ENCODE peak calls at places on chromosome 6, in nine cellular contexts. L, B, G, C, M, V, P, J and S are unnamed samples.

GRCh38 chr6:3347826-3348225 is 89.1 kb downstream of the PSMG4 start:
- DNase-seq in L (no peak), B (no peak), G (no peak), C (no peak), M (no peak), V (no peak), P (no peak), J (no peak), S (no peak)

GRCh38 chr6:168294901-168295300 is 24.7 kb downstream of the DACT2 start:
- DNase-seq in L (no peak), B (no peak), G (no peak), C (no peak), M (no peak), V (no peak), P (no peak), J (no peak), S (no peak)

GRCh38 chr6:90460067-90460466 is 126.8 kb downstream of the MAP3K7 start:
- DNase-seq in L (no peak), B (no peak), G (no peak), C (no peak), M (no peak), V (no peak), P (no peak), J (no peak), S (no peak)

GRCh38 chr6:136230219-136230980 is 19.7 kb downstream of the MTFR2 start:
- DNase-seq in L (no peak), B (no peak), G (no peak), C (no peak), M (no peak), V (no peak), P (peak; percentile 27), J (no peak), S (no peak)

GRCh38 chr6:113122060-113122459 is 735.1 kb upstream of the MARCKS start:
- DNase-seq in L (no peak), B (peak; percentile 77), G (no peak), C (peak; percentile 93), M (no peak), V (no peak), P (peak; percentile 87), J (peak; percentile 75), S (no peak)

GRCh38 chr6:108592371-108593337 is 31.9 kb downstream of the FOXO3 start:
- DNase-seq in L (peak; percentile 31), B (peak; percentile 91), G (no peak), C (peak; percentile 66), M (no peak), V (peak; percentile 53), P (peak; percentile 87), J (no peak), S (no peak)

GRCh38 chr6:65259080-65259479 is 447.9 kb downstream of the EYS start:
- DNase-seq in L (no peak), B (no peak), G (no peak), C (peak; percentile 11), M (no peak), V (no peak), P (peak; percentile 27), J (peak; percentile 38), S (no peak)

GRCh38 chr6:44012078-44012493 is 115.2 kb downstream of the MRPL14 start:
- DNase-seq in L (no peak), B (no peak), G (peak; percentile 68), C (peak; percentile 93), M (no peak), V (no peak), P (peak; percentile 99), J (peak; percentile 38), S (no peak)

GRCh38 chr6:45310118-45310788 is 17.9 kb upstream of the RUNX2 start:
- DNase-seq in L (no peak), B (no peak), G (no peak), C (no peak), M (no peak), V (peak; percentile 50), P (no peak), J (no peak), S (no peak)

GRCh38 chr6:158595223-158595622 is 35.3 kb downstream of the TMEM181 start:
- DNase-seq in L (no peak), B (no peak), G (no peak), C (no peak), M (no peak), V (no peak), P (no peak), J (peak; percentile 5), S (no peak)

GRCh38 chr6:5084787-5085637 is at the start of gene PPP1R3G:
- DNase-seq in L (no peak), B (peak; percentile 11), G (peak; percentile 70), C (peak; percentile 75), M (peak; percentile 31), V (no peak), P (peak; percentile 65), J (no peak), S (peak; percentile 29)

GRCh38 chr6:162076816-162077215 is 650.8 kb downstream of the PRKN start:
- DNase-seq in L (no peak), B (no peak), G (no peak), C (no peak), M (no peak), V (no peak), P (no peak), J (no peak), S (no peak)

GRCh38 chr6:157093555-157093954 is 229.8 kb downstream of the TMEM242 start:
- DNase-seq in L (no peak), B (no peak), G (no peak), C (no peak), M (no peak), V (no peak), P (no peak), J (no peak), S (no peak)

GRCh38 chr6:157091243-157091642 is 232.1 kb downstream of the TMEM242 start:
- DNase-seq in L (no peak), B (no peak), G (no peak), C (no peak), M (no peak), V (no peak), P (no peak), J (no peak), S (no peak)

GRCh38 chr6:157092736-157093135 is 230.6 kb downstream of the TMEM242 start:
- DNase-seq in L (no peak), B (no peak), G (no peak), C (peak; percentile 52), M (no peak), V (no peak), P (no peak), J (no peak), S (no peak)

GRCh38 chr6:157090736-157091135 is 232.6 kb downstream of the TMEM242 start:
- DNase-seq in L (no peak), B (no peak), G (no peak), C (no peak), M (no peak), V (no peak), P (no peak), J (no peak), S (no peak)

GRCh38 chr6:157091832-157092231 is 231.5 kb downstream of the TMEM242 start:
- DNase-seq in L (no peak), B (no peak), G (no peak), C (no peak), M (no peak), V (no peak), P (no peak), J (no peak), S (no peak)
- H3K27ac ChIP-seq in L (no peak overlapping the region), B (no peak overlapping the region), G (no peak overlapping the region), C (no peak overlapping the region), M (no peak overlapping the region), V (no peak overlapping the region), P (no peak overlapping the region), J (no peak overlapping the region), S (no peak overlapping the region)

DNA sequence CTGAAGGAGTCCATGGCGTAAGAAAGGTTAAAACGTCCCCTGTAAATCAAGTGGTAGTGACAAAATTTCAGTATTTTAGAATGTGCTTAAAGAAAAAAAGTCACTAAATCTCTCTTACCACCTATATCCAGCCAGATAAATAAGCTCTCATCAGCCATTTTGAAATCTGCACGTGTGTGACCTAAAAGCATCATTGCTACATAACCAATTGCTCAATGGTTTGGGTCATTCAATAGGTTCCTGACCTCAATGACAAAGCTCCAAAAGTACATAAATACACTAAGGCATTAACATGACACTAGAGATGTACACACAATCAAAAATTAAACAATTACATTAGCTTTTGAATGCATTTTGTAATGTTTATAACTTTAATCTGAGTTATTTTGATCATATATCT is 272.4 kb downstream of the GMDS start:
- DNase-seq in L (no peak), B (no peak), G (no peak), C (no peak), M (no peak), V (no peak), P (no peak), J (no peak), S (no peak)
- H3K27ac ChIP-seq in L (no peak overlapping the region), B (no peak overlapping the region), G (no peak overlapping the region), C (no peak overlapping the region), M (no peak overlapping the region), V (no peak overlapping the region), P (no peak overlapping the region), J (no peak overlapping the region), S (no peak overlapping the region)

GRCh38 chr6:126696921-126697693 is 357.2 kb downstream of the CENPW start:
- DNase-seq in L (no peak), B (no peak), G (no peak), C (no peak), M (no peak), V (no peak), P (no peak), J (no peak), S (no peak)

GRCh38 chr6:126698732-126699240 is 358.9 kb downstream of the CENPW start:
- DNase-seq in L (no peak), B (no peak), G (no peak), C (no peak), M (no peak), V (no peak), P (no peak), J (no peak), S (no peak)

DNA sequence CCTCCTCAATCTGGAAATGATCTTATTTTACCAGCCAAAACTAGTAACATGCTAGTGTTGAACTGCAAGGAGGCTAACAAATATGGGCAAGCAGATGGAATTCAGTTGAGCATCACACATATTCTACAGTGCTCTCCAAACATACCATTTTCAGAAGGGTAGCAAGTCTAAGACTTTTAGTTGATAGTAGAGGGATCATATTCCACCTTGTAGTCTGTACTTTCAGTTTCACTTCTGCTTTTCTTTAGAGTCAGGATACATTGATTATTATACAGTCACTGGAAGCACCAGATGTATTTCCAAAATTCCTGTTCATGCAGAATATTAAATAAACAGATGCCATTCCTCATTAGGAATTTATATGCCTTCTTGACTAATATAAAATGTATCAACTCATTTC is 361.9 kb downstream of the CENPW start:
- DNase-seq in L (no peak), B (no peak), G (no peak), C (no peak), M (no peak), V (no peak), P (peak; percentile 28), J (no peak), S (no peak)
- H3K27ac ChIP-seq in L (no peak overlapping the region), B (no peak overlapping the region), G (no peak overlapping the region), C (no peak overlapping the region), M (no peak overlapping the region), V (no peak overlapping the region), P (no peak overlapping the region), J (no peak overlapping the region), S (no peak overlapping the region)

DNA sequence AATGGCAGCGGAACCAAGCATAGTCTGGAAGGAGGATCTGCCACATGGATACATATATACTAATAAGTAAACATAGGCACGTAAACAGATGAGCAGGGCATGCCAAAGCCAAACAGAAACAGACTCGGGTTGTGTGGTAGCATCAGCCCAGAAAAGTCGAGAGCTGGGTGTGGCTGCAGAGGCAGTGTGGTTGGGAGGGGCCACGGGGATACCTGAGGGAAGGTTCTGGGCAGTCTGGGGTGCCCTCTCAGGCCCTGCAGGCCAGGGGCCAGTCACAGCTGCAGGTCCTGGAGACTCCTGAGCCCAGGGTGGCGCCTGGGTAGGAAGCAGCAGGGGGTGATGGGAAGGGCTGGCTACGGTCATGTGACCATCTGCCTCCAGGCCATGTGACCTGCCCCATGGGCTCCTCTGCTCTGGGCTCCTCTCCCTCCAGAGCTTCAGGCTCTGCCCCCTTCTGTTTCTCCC is 42.8 kb upstream of the MRPS10 start:
- DNase-seq in L (no peak), B (peak; percentile 68), G (no peak), C (no peak), M (no peak), V (no peak), P (no peak), J (no peak), S (no peak)
- H3K27ac ChIP-seq in L (no peak overlapping the region), B (no peak overlapping the region), G (peak overlapping the region; percentile 40), C (no peak overlapping the region), M (no peak overlapping the region), V (no peak overlapping the region), P (peak overlapping the region; percentile 24), J (peak overlapping the region; percentile 65), S (no peak overlapping the region)